ENCODE peak calls at places on chromosomes 11 and 22, in four cellular contexts. T is activated CD8-positive, alpha-beta memory T cell treated with anti-CD3 and anti-CD28 coated beads for 24 hours; R is T follicular helper cell; K is tibial artery. F is an unnamed sample.

GRCh38 chr11:14881794-14882193 is 10.2 kb downstream of the CYP2R1 start:
- DNase-seq in R (no peak), K (no peak), T (no peak), F (no peak)

GRCh38 chr11:75893202-75893601 is 78.2 kb downstream of the UVRAG start:
- DNase-seq in K (no peak), R (no peak), T (no peak), F (no peak)

GRCh38 chr11:2312232-2313042 is 10.6 kb downstream of the TSPAN32 start:
- DNase-seq in T (no peak), K (no peak), R (no peak), F (no peak)

GRCh38 chr22:29105468-29105867 is 32.6 kb downstream of the KREMEN1 start:
- DNase-seq in R (no peak), T (no peak), K (no peak), F (no peak)

GRCh38 chr22:21738966-21739365 is 3.4 kb upstream of the YPEL1 start:
- DNase-seq in R (no peak), T (no peak), K (no peak), F (no peak)

GRCh38 chr22:50600541-50600940 is at the start of gene MAPK8IP2:
- DNase-seq in R (no peak), K (peak; percentile 10), T (no peak), F (no peak)

GRCh38 chr11:25961539-25961938 is 370.4 kb upstream of the ANO3 start:
- DNase-seq in T (no peak), R (no peak), K (no peak), F (no peak)

GRCh38 chr11:107017104-107017432 is 1.2 kb downstream of the GUCY1A2 start:
- DNase-seq in T (no peak), K (no peak), R (no peak), F (no peak)

GRCh38 chr11:1856306-1857005 is 3.6 kb downstream of the LSP1 start:
- DNase-seq in T (no peak), K (no peak), R (no peak), F (no peak)

GRCh38 chr11:92894197-92894596 is 75.3 kb upstream of the MTNR1B start:
- DNase-seq in T (no peak), K (no peak), R (no peak), F (no peak)

GRCh38 chr11:84747871-84748270 is 879.3 kb downstream of the DLG2 start:
- DNase-seq in K (no peak), R (no peak), T (no peak), F (no peak)

GRCh38 chr11:46588915-46589314 is 4.9 kb downstream of the AMBRA1 start:
- DNase-seq in T (no peak), K (no peak), R (no peak), F (no peak)

GRCh38 chr11:16226245-16226644 is 130.1 kb downstream of the SOX6 start:
- DNase-seq in T (no peak), R (no peak), K (no peak), F (no peak)

GRCh38 chr11:60772666-60773065 is 12.5 kb upstream of the MS4A10 start:
- DNase-seq in R (no peak), K (no peak), T (no peak), F (no peak)

GRCh38 chr22:47698906-47699305 is 936.5 kb downstream of the TBC1D22A start:
- DNase-seq in T (no peak), K (no peak), R (no peak), F (no peak)

GRCh38 chr11:39806652-39807051 is 1652.8 kb downstream of the LRRC4C start:
- DNase-seq in K (no peak), R (no peak), T (no peak), F (no peak)

GRCh38 chr22:26127126-26127525 is 42.1 kb upstream of the SEZ6L start:
- DNase-seq in K (no peak), T (no peak), R (no peak), F (no peak)

GRCh38 chr22:40289991-40290459 is 56.3 kb upstream of the ADSL start:
- DNase-seq in R (peak; percentile 58), T (peak; percentile 89), K (no peak), F (peak; percentile 62)

GRCh38 chr22:26658671-26659478 is 1.5 kb downstream of the MIAT start:
- DNase-seq in T (peak; percentile 89), R (peak; percentile 66), K (no peak), F (peak; percentile 70)

GRCh38 chr11:93054279-93054678 is 84.8 kb downstream of the MTNR1B start:
- DNase-seq in K (no peak), R (no peak), T (no peak), F (no peak)

GRCh38 chr11:117985953-117986887 is at the start of gene IL10RA:
- DNase-seq in T (peak; percentile 95), K (peak; percentile 74), R (peak; percentile 65), F (peak; percentile 95)

GRCh38 chr11:130246719-130247118 is 68.0 kb downstream of the ZBTB44 start:
- DNase-seq in R (no peak), K (no peak), T (no peak), F (no peak)

GRCh38 chr11:17207317-17208256 is at the start of gene PIK3C2A:
- DNase-seq in T (peak; percentile 97), K (peak; percentile 97), R (peak; percentile 90), F (peak; percentile 90)